ENCODE peak calls at places on chromosomes 12 and 14, in six cellular contexts. N, P, B, O, T and D are unnamed samples.

GRCh38 chr12:47885012-47885501 is 19.7 kb downstream of the VDR start:
- DNase-seq in B (no peak), O (no peak), P (peak), T (no peak), N (no peak), D (no peak)

GRCh38 chr14:26204954-26205479 is 392.8 kb downstream of the NOVA1 start:
- DNase-seq in B (peak), N (no peak), P (no peak), T (peak), O (no peak), D (peak)

GRCh38 chr12:53182836-53183235 is 2.1 kb upstream of the CSAD start:
- DNase-seq in O (no peak), T (no peak), P (no peak), N (no peak), B (no peak), D (no peak)

GRCh38 chr12:52280319-52280795 is 5.9 kb downstream of the KRT86 start:
- DNase-seq in O (peak), P (no peak), T (no peak), N (no peak), B (peak), D (peak)

GRCh38 chr14:60974070-60974469 is 6.8 kb downstream of the TRMT5 start:
- DNase-seq in N (no peak), T (no peak), P (no peak), B (no peak), O (no peak), D (peak)

GRCh38 chr12:132244724-132245295 is 84.6 kb downstream of the GALNT9 start:
- DNase-seq in B (no peak), P (no peak), O (no peak), N (no peak), T (no peak), D (no peak)

GRCh38 chr12:113136990-113137511 is 1.5 kb upstream of the RASAL1 start:
- DNase-seq in N (no peak), O (no peak), B (no peak), T (no peak), P (no peak), D (no peak)

GRCh38 chr12:132955094-132955932 is 793 bp downstream of the ZNF605 start:
- DNase-seq in O (peak), P (peak), T (peak), N (no peak), B (peak), D (peak)

GRCh38 chr14:101187816-101188570 is 284.5 kb upstream of the RTL1 start:
- DNase-seq in B (peak), P (no peak), N (no peak), O (no peak), T (no peak), D (no peak)

GRCh38 chr12:104596128-104596799 is 139.5 kb downstream of the CHST11 start:
- DNase-seq in P (no peak), T (peak), O (peak), N (no peak), B (peak), D (peak)

GRCh38 chr12:3207174-3207573 is 130.0 kb downstream of the TSPAN9 start:
- DNase-seq in N (no peak), P (no peak), B (no peak), T (no peak), O (no peak), D (no peak)

GRCh38 chr14:35287481-35288013 is 4.6 kb upstream of the PSMA6 start:
- DNase-seq in O (no peak), T (no peak), N (no peak), P (peak), B (no peak), D (peak)

GRCh38 chr12:48927261-48927660 is 2.0 kb upstream of the FKBP11 start:
- DNase-seq in P (no peak), O (peak), N (no peak), T (no peak), B (no peak), D (no peak)

GRCh38 chr12:130428116-130428515 is 90.4 kb downstream of the PIWIL1 start:
- DNase-seq in N (no peak), P (no peak), B (no peak), O (no peak), T (no peak), D (no peak)

GRCh38 chr14:73238262-73238852 is 1.1 kb downstream of the PAPLN start:
- DNase-seq in T (no peak), P (no peak), N (no peak), O (peak), B (no peak), D (peak)

GRCh38 chr14:22266141-22266442 is 322.9 kb downstream of the DAD1 start:
- DNase-seq in N (no peak), B (no peak), P (no peak), T (no peak), O (no peak), D (no peak)
- TF ChIP-seq CTCF in N (no peak), B (no peak), P (no peak), T (no peak), O (no peak), D (no peak)

GRCh38 chr14:99246536-99247083 is 25.4 kb downstream of the BCL11B start:
- DNase-seq in P (no peak), T (no peak), B (no peak), O (no peak), N (no peak), D (no peak)

GRCh38 chr14:99242816-99243795 is 28.9 kb downstream of the BCL11B start:
- DNase-seq in N (no peak), B (no peak), P (no peak), O (no peak), T (no peak), D (no peak)

GRCh38 chr14:99244960-99245340 is 27.0 kb downstream of the BCL11B start:
- DNase-seq in N (no peak), O (no peak), T (no peak), P (no peak), B (no peak), D (no peak)

GRCh38 chr14:99245541-99246511 is 26.2 kb downstream of the BCL11B start:
- DNase-seq in B (no peak), T (no peak), O (no peak), P (no peak), N (no peak), D (no peak)

GRCh38 chr14:99244299-99244959 is 27.6 kb downstream of the BCL11B start:
- DNase-seq in O (no peak), N (no peak), P (no peak), B (no peak), T (no peak), D (no peak)
- H3K4me3 ChIP-seq in O (no peak), N (peak), P (no peak), B (no peak), T (no peak), D (no peak)

GRCh38 chr14:76497550-76498484 is 121.9 kb downstream of the ESRRB start:
- DNase-seq in T (no peak), P (no peak), N (no peak), B (no peak), O (no peak), D (no peak)
- TF ChIP-seq CTCF in T (no peak), P (peak), N (no peak), B (no peak), O (no peak), D (no peak)

GRCh38 chr12:5945071-5946008 is at the start of gene ANO2:
- DNase-seq in O (no peak), P (no peak), T (no peak), B (no peak), N (no peak), D (peak)
- H3K4me3 ChIP-seq in O (peak), P (no peak), T (peak), B (peak), N (no peak), D (peak)

GRCh38 chr14:69574954-69575295 is 254 bp upstream of the CCDC177 start:
- DNase-seq in P (no peak), T (no peak), O (no peak), B (no peak), N (no peak), D (no peak)
- TF ChIP-seq CTCF in P (no peak), T (peak), O (no peak), B (no peak), N (peak), D (no peak)

GRCh38 chr14:64507376-64508156 is 3.0 kb downstream of the ZBTB1 start:
- DNase-seq in O (no peak), N (no peak), P (peak), B (no peak), T (no peak), D (peak)

GRCh38 chr14:64509036-64509435 is 4.5 kb downstream of the ZBTB1 start:
- DNase-seq in P (peak), T (no peak), N (no peak), O (no peak), B (no peak), D (no peak)

GRCh38 chr14:64508215-64508776 is 3.7 kb downstream of the ZBTB1 start:
- DNase-seq in B (no peak), O (no peak), N (no peak), P (peak), T (no peak), D (no peak)

GRCh38 chr14:64504897-64505771 is 564 bp downstream of the ZBTB1 start:
- DNase-seq in N (peak), P (peak), T (peak), B (peak), O (no peak), D (peak)

DNA sequence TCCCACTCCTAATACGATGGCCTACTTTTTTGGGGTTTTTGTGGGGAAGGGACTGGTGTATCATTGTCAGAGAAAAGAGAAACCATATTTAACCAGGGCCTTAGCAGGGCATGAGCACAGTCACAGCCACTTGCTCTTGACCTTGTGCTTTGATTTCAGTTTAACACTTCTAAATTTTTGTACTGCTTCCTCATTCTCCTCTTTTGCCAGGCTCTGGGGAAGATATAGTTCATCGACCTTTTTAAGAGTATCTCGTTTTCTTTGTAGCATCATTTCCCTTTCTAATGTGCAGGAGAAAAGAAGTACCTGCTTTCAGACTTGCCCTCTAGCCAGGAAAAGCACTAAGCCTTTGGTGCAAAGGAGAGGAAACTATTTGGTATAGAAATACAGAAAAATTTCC is 2.2 kb downstream of the ZBTB1 start:
- DNase-seq in N (no peak), O (no peak), B (no peak), P (peak), T (no peak), D (no peak)
- H3K4me3 ChIP-seq in N (peak), O (peak), B (no peak), P (peak), T (peak), D (peak)

GRCh38 chr12:18141583-18141982 is 51.6 kb upstream of the RERGL start:
- DNase-seq in T (no peak), N (no peak), B (no peak), P (no peak), O (no peak), D (peak)

GRCh38 chr12:18135509-18135908 is 45.5 kb upstream of the RERGL start:
- DNase-seq in B (no peak), T (no peak), O (no peak), N (no peak), P (no peak), D (peak)

GRCh38 chr12:18139254-18139653 is 49.3 kb upstream of the RERGL start:
- DNase-seq in B (no peak), T (no peak), N (no peak), P (no peak), O (no peak), D (no peak)

GRCh38 chr12:18140969-18141368 is 51.0 kb upstream of the RERGL start:
- DNase-seq in T (no peak), N (no peak), B (no peak), P (no peak), O (no peak), D (peak)

GRCh38 chr12:18139989-18140596 is 50.1 kb upstream of the RERGL start:
- DNase-seq in B (no peak), O (no peak), P (peak), T (no peak), N (no peak), D (peak)
- TF ChIP-seq CTCF in B (peak), O (no peak), P (peak), T (peak), N (no peak), D (peak)

GRCh38 chr12:93802698-93803097 is 125.5 kb downstream of the CRADD start:
- DNase-seq in B (no peak), P (no peak), O (no peak), T (no peak), N (no peak), D (peak)

GRCh38 chr12:93802293-93802692 is 125.1 kb downstream of the CRADD start:
- DNase-seq in O (no peak), T (peak), N (no peak), B (no peak), P (no peak), D (peak)

GRCh38 chr12:93803408-93803807 is 126.2 kb downstream of the CRADD start:
- DNase-seq in B (no peak), P (no peak), N (no peak), O (peak), T (no peak), D (peak)

GRCh38 chr12:93805736-93806141 is 128.6 kb downstream of the CRADD start:
- DNase-seq in T (no peak), N (no peak), P (no peak), O (no peak), B (no peak), D (peak)

GRCh38 chr12:93804392-93805179 is 127.4 kb downstream of the CRADD start:
- DNase-seq in T (no peak), N (no peak), P (no peak), B (no peak), O (no peak), D (no peak)
- H3K4me3 ChIP-seq in T (no peak), N (no peak), P (no peak), B (no peak), O (no peak), D (no peak)

DNA sequence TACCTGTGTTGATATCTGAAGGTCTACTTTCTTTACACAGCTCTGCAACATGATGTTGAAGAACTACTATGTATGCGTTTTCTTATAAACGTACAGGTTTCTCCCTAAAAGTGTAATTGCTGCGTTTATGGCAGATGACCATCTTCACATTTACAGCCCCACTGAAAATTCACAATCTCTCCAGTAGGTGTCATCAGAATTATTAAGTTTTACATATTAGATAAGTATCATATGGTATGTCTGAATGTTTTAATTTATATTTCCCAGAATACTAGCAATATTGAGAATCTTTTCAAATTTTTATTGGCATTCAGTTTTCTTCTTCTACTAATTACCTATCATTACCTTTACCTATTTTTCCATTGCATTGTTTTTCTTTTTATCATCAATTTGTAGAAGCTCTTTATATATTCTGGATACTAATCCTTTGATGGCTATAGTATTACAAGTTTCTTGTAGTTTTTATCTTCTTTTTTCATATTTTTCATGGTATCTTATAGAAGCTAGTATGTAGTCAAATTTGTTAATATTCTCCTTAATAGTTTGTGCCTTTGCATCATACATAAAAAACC is 123.5 kb downstream of the CAPZA3 start:
- DNase-seq in N (no peak), P (peak), O (no peak), T (no peak), B (no peak), D (peak)
- TF ChIP-seq CTCF in N (peak), P (peak), O (peak), T (peak), B (no peak), D (peak)